ENCODE peak calls at places on chromosomes 13 and 19, in five cellular contexts. One of them, this sample, is unnamed.

GRCh38 chr13:74683411-74683810 is 549.2 kb upstream of the KLF12 start:
- DNase-seq in activated CD8-positive, alpha-beta memory T cell treated with anti-CD3 and anti-CD28 coated beads for 1 hour: no peak
- DNase-seq in MCF 10A: peak
- DNase-seq in tibial nerve: no peak
- DNase-seq in stimulated activated CD8-positive, alpha-beta memory T cell treated with anti-CD3 and anti-CD28 coated beads, Interleukin-4, amount 100 ng/mL, for 1 hour: no peak
- DNase-seq in this sample: no peak

GRCh38 chr19:12786149-12786870 is 5.0 kb upstream of the JUNB start:
- DNase-seq in MCF 10A: no peak
- DNase-seq in activated CD8-positive, alpha-beta memory T cell treated with anti-CD3 and anti-CD28 coated beads for 1 hour: no peak
- DNase-seq in tibial nerve: no peak
- DNase-seq in stimulated activated CD8-positive, alpha-beta memory T cell treated with anti-CD3 and anti-CD28 coated beads, Interleukin-4, amount 100 ng/mL, for 1 hour: no peak
- DNase-seq in this sample: peak

GRCh38 chr19:55626350-55626749 is 2.0 kb upstream of the ZNF784 start:
- DNase-seq in stimulated activated CD8-positive, alpha-beta memory T cell treated with anti-CD3 and anti-CD28 coated beads, Interleukin-4, amount 100 ng/mL, for 1 hour: no peak
- DNase-seq in MCF 10A: no peak
- DNase-seq in activated CD8-positive, alpha-beta memory T cell treated with anti-CD3 and anti-CD28 coated beads for 1 hour: no peak
- DNase-seq in tibial nerve: no peak
- DNase-seq in this sample: no peak

GRCh38 chr13:71704650-71705049 is 162.4 kb downstream of the DACH1 start:
- DNase-seq in tibial nerve: no peak
- DNase-seq in MCF 10A: no peak
- DNase-seq in stimulated activated CD8-positive, alpha-beta memory T cell treated with anti-CD3 and anti-CD28 coated beads, Interleukin-4, amount 100 ng/mL, for 1 hour: no peak
- DNase-seq in activated CD8-positive, alpha-beta memory T cell treated with anti-CD3 and anti-CD28 coated beads for 1 hour: no peak
- DNase-seq in this sample: no peak

GRCh38 chr19:355134-355533 is 10.5 kb upstream of the MIER2 start:
- DNase-seq in tibial nerve: no peak
- DNase-seq in activated CD8-positive, alpha-beta memory T cell treated with anti-CD3 and anti-CD28 coated beads for 1 hour: no peak
- DNase-seq in stimulated activated CD8-positive, alpha-beta memory T cell treated with anti-CD3 and anti-CD28 coated beads, Interleukin-4, amount 100 ng/mL, for 1 hour: no peak
- DNase-seq in MCF 10A: peak
- DNase-seq in this sample: no peak

GRCh38 chr13:99484405-99484981 is 16.8 kb upstream of the TM9SF2 start:
- DNase-seq in activated CD8-positive, alpha-beta memory T cell treated with anti-CD3 and anti-CD28 coated beads for 1 hour: no peak
- DNase-seq in stimulated activated CD8-positive, alpha-beta memory T cell treated with anti-CD3 and anti-CD28 coated beads, Interleukin-4, amount 100 ng/mL, for 1 hour: no peak
- DNase-seq in MCF 10A: peak
- DNase-seq in tibial nerve: no peak
- DNase-seq in this sample: no peak

GRCh38 chr19:33299061-33299665 is 3.2 kb downstream of the CEBPA start:
- DNase-seq in activated CD8-positive, alpha-beta memory T cell treated with anti-CD3 and anti-CD28 coated beads for 1 hour: no peak
- DNase-seq in stimulated activated CD8-positive, alpha-beta memory T cell treated with anti-CD3 and anti-CD28 coated beads, Interleukin-4, amount 100 ng/mL, for 1 hour: no peak
- DNase-seq in tibial nerve: no peak
- DNase-seq in MCF 10A: no peak
- DNase-seq in this sample: peak

GRCh38 chr19:10603084-10603872 is 16.2 kb upstream of the AP1M2 start:
- DNase-seq in stimulated activated CD8-positive, alpha-beta memory T cell treated with anti-CD3 and anti-CD28 coated beads, Interleukin-4, amount 100 ng/mL, for 1 hour: peak
- DNase-seq in MCF 10A: no peak
- DNase-seq in tibial nerve: no peak
- DNase-seq in activated CD8-positive, alpha-beta memory T cell treated with anti-CD3 and anti-CD28 coated beads for 1 hour: peak
- DNase-seq in this sample: peak

GRCh38 chr19:41356984-41357739 is 3.4 kb upstream of the TGFB1 start:
- DNase-seq in MCF 10A: no peak
- DNase-seq in activated CD8-positive, alpha-beta memory T cell treated with anti-CD3 and anti-CD28 coated beads for 1 hour: no peak
- DNase-seq in tibial nerve: no peak
- DNase-seq in stimulated activated CD8-positive, alpha-beta memory T cell treated with anti-CD3 and anti-CD28 coated beads, Interleukin-4, amount 100 ng/mL, for 1 hour: no peak
- DNase-seq in this sample: no peak

GRCh38 chr19:35790981-35791813 is 15.8 kb downstream of the ARHGAP33 start:
- DNase-seq in activated CD8-positive, alpha-beta memory T cell treated with anti-CD3 and anti-CD28 coated beads for 1 hour: no peak
- DNase-seq in stimulated activated CD8-positive, alpha-beta memory T cell treated with anti-CD3 and anti-CD28 coated beads, Interleukin-4, amount 100 ng/mL, for 1 hour: no peak
- DNase-seq in tibial nerve: no peak
- DNase-seq in MCF 10A: no peak
- DNase-seq in this sample: no peak

GRCh38 chr13:68636784-68637183 is 1406.6 kb upstream of the PCDH9 start:
- DNase-seq in tibial nerve: no peak
- DNase-seq in activated CD8-positive, alpha-beta memory T cell treated with anti-CD3 and anti-CD28 coated beads for 1 hour: no peak
- DNase-seq in MCF 10A: no peak
- DNase-seq in stimulated activated CD8-positive, alpha-beta memory T cell treated with anti-CD3 and anti-CD28 coated beads, Interleukin-4, amount 100 ng/mL, for 1 hour: no peak
- DNase-seq in this sample: no peak

GRCh38 chr13:93079294-93079693 is 147.3 kb upstream of the GPC6 start:
- DNase-seq in stimulated activated CD8-positive, alpha-beta memory T cell treated with anti-CD3 and anti-CD28 coated beads, Interleukin-4, amount 100 ng/mL, for 1 hour: no peak
- DNase-seq in activated CD8-positive, alpha-beta memory T cell treated with anti-CD3 and anti-CD28 coated beads for 1 hour: no peak
- DNase-seq in tibial nerve: no peak
- DNase-seq in MCF 10A: peak
- DNase-seq in this sample: no peak

GRCh38 chr13:26051231-26052135 is at the start of gene SHISA2:
- DNase-seq in MCF 10A: peak
- DNase-seq in tibial nerve: no peak
- DNase-seq in activated CD8-positive, alpha-beta memory T cell treated with anti-CD3 and anti-CD28 coated beads for 1 hour: no peak
- DNase-seq in stimulated activated CD8-positive, alpha-beta memory T cell treated with anti-CD3 and anti-CD28 coated beads, Interleukin-4, amount 100 ng/mL, for 1 hour: no peak
- DNase-seq in this sample: peak

This sample was measured in psoas muscle.